ENCODE peak calls at places on chromosomes 12 and 14, in seven cellular contexts. One of them, this sample, is unnamed.

GRCh38 chr14:36471431-36471830 is 48.6 kb downstream of the NKX2-1 start:
- DNase-seq in mesendoderm: no peak
- DNase-seq in Panc1: no peak
- DNase-seq in mammary epithelial cell: no peak
- DNase-seq in Peyer's patch: no peak
- DNase-seq in uterus: no peak
- DNase-seq in GM23338: no peak
- DNase-seq in this sample: no peak

GRCh38 chr12:27177716-27178115 is 66.4 kb upstream of the STK38L start:
- DNase-seq in mesendoderm: peak
- DNase-seq in Panc1: no peak
- DNase-seq in mammary epithelial cell: peak
- DNase-seq in Peyer's patch: no peak
- DNase-seq in uterus: no peak
- DNase-seq in GM23338: no peak
- DNase-seq in this sample: no peak

GRCh38 chr12:45401008-45401407 is 185.1 kb downstream of the ANO6 start:
- DNase-seq in mesendoderm: no peak
- DNase-seq in Panc1: no peak
- DNase-seq in mammary epithelial cell: no peak
- DNase-seq in Peyer's patch: no peak
- DNase-seq in uterus: no peak
- DNase-seq in GM23338: no peak
- DNase-seq in this sample: no peak

GRCh38 chr12:51056242-51056641 is 8.1 kb downstream of the LETMD1 start:
- DNase-seq in mesendoderm: no peak
- DNase-seq in Panc1: peak
- DNase-seq in mammary epithelial cell: peak
- DNase-seq in Peyer's patch: no peak
- DNase-seq in uterus: peak
- DNase-seq in GM23338: no peak
- DNase-seq in this sample: no peak

GRCh38 chr14:68401855-68402254 is 391.0 kb downstream of the ZFP36L1 start:
- DNase-seq in mesendoderm: no peak
- DNase-seq in Panc1: no peak
- DNase-seq in mammary epithelial cell: no peak
- DNase-seq in Peyer's patch: no peak
- DNase-seq in uterus: no peak
- DNase-seq in GM23338: no peak
- DNase-seq in this sample: no peak

GRCh38 chr14:32202941-32203882 is at the start of gene RNU6-8:
- DNase-seq in mesendoderm: peak
- DNase-seq in Panc1: peak
- DNase-seq in mammary epithelial cell: peak
- DNase-seq in Peyer's patch: peak
- DNase-seq in uterus: peak
- DNase-seq in GM23338: peak
- DNase-seq in this sample: peak

GRCh38 chr12:22538336-22538735 is 6.0 kb downstream of the C2CD5 start:
- DNase-seq in mesendoderm: no peak
- DNase-seq in Panc1: no peak
- DNase-seq in mammary epithelial cell: no peak
- DNase-seq in Peyer's patch: no peak
- DNase-seq in uterus: no peak
- DNase-seq in GM23338: no peak
- DNase-seq in this sample: no peak

GRCh38 chr12:56633465-56634241 is 3.5 kb upstream of the BAZ2A start:
- DNase-seq in mesendoderm: no peak
- DNase-seq in Panc1: no peak
- DNase-seq in mammary epithelial cell: no peak
- DNase-seq in Peyer's patch: no peak
- DNase-seq in uterus: no peak
- DNase-seq in GM23338: no peak
- DNase-seq in this sample: no peak

GRCh38 chr12:90908465-90908864 is 46.5 kb downstream of the CCER1 start:
- DNase-seq in mesendoderm: no peak
- DNase-seq in Panc1: no peak
- DNase-seq in mammary epithelial cell: peak
- DNase-seq in Peyer's patch: no peak
- DNase-seq in uterus: no peak
- DNase-seq in GM23338: no peak
- DNase-seq in this sample: no peak

GRCh38 chr12:52824741-52825410 is 9.2 kb downstream of the KRT79 start:
- DNase-seq in mesendoderm: no peak
- DNase-seq in Panc1: no peak
- DNase-seq in mammary epithelial cell: no peak
- DNase-seq in Peyer's patch: no peak
- DNase-seq in uterus: no peak
- DNase-seq in GM23338: no peak
- DNase-seq in this sample: no peak

DNA sequence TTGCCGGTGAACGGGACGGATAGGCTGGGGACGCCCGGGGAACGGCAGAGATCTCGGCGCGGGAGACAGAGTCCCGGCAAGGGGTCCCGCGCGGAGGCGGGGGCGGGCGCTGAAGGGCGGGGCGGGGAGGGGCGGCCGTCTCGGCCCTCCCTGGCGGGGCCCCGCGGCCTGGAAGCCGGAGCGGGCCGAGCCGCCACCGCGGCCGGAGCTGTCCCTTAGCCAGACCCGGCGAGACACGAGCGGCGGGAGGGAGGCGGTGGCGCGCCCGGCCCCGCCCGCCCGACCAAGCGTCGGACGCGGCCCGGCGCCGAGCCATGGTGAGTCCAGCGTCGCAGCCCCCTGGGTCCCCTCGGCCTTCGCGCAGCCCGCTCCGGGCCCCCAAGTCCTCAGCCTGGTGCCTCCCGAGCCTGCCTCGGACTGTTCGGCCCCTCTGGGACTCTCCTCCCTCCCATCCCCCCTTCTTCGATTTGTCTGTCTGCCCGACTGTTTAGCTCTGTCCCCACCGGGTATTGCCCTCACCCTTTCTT is at the start of gene ARHGEF40:
- DNase-seq in mesendoderm: peak
- DNase-seq in Panc1: no peak
- DNase-seq in mammary epithelial cell: no peak
- DNase-seq in Peyer's patch: peak
- DNase-seq in uterus: peak
- DNase-seq in GM23338: peak
- DNase-seq in this sample: peak
- H3K4me3 ChIP-seq in mesendoderm: peak
- H3K4me3 ChIP-seq in Panc1: peak
- H3K4me3 ChIP-seq in mammary epithelial cell: peak
- H3K4me3 ChIP-seq in Peyer's patch: peak
- H3K4me3 ChIP-seq in uterus: peak
- H3K4me3 ChIP-seq in GM23338: peak
- H3K4me3 ChIP-seq in this sample: peak

DNA sequence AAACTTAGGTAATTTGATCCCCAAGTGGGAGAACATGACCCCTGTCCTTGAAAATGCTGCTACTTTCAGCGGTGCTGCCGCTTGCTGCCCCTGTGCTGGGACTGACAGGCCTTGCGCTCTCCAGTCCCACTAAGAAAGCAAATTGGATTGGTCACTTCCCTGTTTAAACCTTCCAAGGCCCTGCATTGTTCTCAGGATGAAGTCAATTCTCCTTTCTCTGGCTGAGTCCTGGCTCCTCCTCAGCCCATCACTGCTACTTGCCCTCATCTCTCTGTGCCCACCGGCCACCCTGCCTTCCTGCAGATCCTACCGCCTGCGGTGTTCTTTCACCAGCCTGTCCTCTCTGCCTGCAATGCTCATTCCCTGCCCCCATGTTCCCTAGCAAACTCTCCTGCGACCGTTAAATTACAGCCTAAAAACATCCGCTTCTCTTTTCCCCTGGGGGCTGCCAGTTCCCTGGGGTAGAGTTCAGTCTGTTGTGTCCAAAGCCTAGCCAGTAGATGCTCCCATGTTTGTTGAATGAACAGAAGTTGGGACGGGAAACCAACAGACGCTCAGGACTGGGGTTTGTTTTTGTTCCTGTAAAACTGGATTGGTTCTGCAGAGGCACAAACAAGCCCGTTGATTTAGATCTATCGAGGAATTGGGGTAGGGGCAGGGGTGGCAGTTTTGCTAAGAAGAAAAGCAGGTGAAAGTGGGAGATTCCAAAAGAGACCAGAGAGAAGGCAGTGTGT is 127.3 kb upstream of the HIF1A start:
- DNase-seq in mesendoderm: peak
- DNase-seq in Panc1: no peak
- DNase-seq in mammary epithelial cell: no peak
- DNase-seq in Peyer's patch: peak
- DNase-seq in uterus: no peak
- DNase-seq in GM23338: peak
- DNase-seq in this sample: peak
- H3K4me3 ChIP-seq in mesendoderm: no peak
- H3K4me3 ChIP-seq in Panc1: peak
- H3K4me3 ChIP-seq in mammary epithelial cell: no peak
- H3K4me3 ChIP-seq in Peyer's patch: peak
- H3K4me3 ChIP-seq in uterus: no peak
- H3K4me3 ChIP-seq in GM23338: peak
- H3K4me3 ChIP-seq in this sample: peak

GRCh38 chr14:35406811-35407630 is 2.5 kb upstream of the NFKBIA start:
- DNase-seq in mesendoderm: peak
- DNase-seq in Panc1: no peak
- DNase-seq in mammary epithelial cell: peak
- DNase-seq in Peyer's patch: peak
- DNase-seq in uterus: no peak
- DNase-seq in GM23338: peak
- DNase-seq in this sample: no peak
- H3K4me3 ChIP-seq in mesendoderm: no peak
- H3K4me3 ChIP-seq in Panc1: no peak
- H3K4me3 ChIP-seq in mammary epithelial cell: no peak
- H3K4me3 ChIP-seq in Peyer's patch: no peak
- H3K4me3 ChIP-seq in uterus: no peak
- H3K4me3 ChIP-seq in GM23338: no peak
- H3K4me3 ChIP-seq in this sample: no peak

DNA sequence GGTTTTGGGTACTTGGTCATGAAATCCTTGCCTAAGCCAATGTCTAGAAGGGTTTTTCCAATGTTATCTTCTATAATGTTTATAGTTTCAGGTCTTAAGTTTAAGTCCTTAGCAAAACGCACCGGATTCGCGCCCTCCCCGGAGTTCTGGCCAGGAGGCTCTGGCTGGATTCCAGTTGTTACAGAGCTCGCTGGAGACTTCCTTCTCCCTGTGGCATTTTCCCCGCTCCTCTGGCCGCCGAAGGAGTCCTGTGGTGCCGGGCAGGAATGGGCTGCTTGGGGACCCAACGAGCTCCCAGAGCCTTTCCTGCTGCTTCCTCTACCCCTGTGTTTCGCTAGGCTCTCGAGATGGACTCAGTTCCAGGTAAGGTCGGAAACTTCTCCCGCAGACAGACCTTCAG is 335.9 kb downstream of the AEBP2 start:
- DNase-seq in mesendoderm: no peak
- DNase-seq in Panc1: no peak
- DNase-seq in mammary epithelial cell: no peak
- DNase-seq in Peyer's patch: no peak
- DNase-seq in uterus: no peak
- DNase-seq in GM23338: no peak
- DNase-seq in this sample: no peak
- H3K4me3 ChIP-seq in mesendoderm: no peak
- H3K4me3 ChIP-seq in Panc1: no peak
- H3K4me3 ChIP-seq in mammary epithelial cell: no peak
- H3K4me3 ChIP-seq in Peyer's patch: no peak
- H3K4me3 ChIP-seq in uterus: no peak
- H3K4me3 ChIP-seq in GM23338: no peak
- H3K4me3 ChIP-seq in this sample: no peak

DNA sequence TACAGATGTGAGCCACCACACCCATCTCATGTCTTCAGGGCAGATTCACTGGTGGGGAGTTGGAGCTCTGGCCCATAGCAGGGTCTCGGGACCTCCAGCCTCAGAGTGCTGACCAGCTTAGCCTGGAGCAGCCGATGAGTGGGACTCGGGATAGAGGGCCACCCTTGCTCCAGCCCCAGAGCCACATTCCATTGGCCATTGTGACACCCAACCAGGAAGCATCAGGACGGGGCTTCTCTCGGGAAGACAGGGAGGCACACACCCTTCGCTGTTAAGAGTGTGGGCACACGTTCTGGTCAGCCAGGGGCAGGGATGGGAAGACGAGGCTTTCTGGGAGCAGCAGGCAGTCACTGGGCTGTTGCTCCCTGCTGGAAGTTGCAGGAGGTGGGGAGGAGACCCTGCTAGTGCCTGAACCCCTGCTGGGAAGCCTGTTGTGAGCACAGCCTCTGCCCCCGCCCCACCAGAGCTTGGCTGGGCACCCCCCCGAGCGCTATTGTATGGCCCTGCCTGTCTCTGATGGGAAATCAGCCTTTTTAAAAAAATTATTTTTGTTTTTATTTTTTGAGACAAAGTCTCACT is 1.6 kb downstream of the ADGRD1 start:
- DNase-seq in mesendoderm: peak
- DNase-seq in Panc1: no peak
- DNase-seq in mammary epithelial cell: no peak
- DNase-seq in Peyer's patch: peak
- DNase-seq in uterus: peak
- DNase-seq in GM23338: no peak
- DNase-seq in this sample: no peak
- H3K4me3 ChIP-seq in mesendoderm: no peak
- H3K4me3 ChIP-seq in Panc1: no peak
- H3K4me3 ChIP-seq in mammary epithelial cell: no peak
- H3K4me3 ChIP-seq in Peyer's patch: peak
- H3K4me3 ChIP-seq in uterus: peak
- H3K4me3 ChIP-seq in GM23338: no peak
- H3K4me3 ChIP-seq in this sample: no peak

DNA sequence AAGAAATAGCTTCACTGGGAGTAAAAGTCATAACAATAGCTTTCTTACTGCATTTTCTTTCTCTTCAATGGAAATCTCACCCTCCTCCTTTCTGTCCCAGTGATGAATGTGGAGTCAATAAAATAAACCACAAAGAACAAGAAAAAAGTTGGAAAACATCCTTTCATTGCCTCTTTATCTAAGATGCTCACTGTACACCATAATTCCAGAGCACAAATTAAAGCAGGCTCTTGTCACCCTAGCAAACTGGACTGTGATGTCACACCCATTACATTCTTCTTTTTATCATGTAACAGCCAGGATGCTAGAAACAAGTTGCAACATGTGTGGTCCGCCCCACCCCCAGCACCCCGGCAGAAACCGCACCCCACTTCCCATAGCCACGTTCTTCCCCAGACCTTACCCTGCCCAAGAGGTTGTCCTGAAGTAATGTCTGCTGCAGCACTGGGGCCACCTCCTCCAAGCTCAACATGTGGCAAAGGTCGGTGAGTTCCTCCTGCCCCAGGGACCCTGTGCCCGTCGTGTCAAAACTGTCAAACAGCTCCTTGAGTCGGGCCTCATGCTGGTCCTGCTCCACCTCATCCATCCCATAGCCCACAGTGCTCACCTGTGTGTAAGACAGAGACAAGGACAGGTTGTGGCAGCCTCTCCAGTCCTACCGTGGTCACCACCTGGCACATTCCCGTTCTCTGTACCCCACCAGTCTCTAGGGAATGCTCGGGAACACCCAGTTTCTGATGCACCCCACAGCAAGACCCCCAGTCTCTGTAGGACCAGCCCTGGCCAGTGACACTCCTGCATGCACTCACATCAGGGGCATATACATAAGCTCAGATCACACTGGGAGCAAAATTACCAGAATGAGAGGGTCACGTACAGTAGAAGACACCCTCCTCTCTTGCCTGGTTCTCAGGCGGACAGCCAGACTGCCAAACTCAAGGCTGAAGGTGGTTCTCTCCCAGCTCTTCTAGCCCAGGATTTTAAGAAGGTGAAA is 9.2 kb downstream of the NIN start:
- DNase-seq in mesendoderm: no peak
- DNase-seq in Panc1: no peak
- DNase-seq in mammary epithelial cell: peak
- DNase-seq in Peyer's patch: peak
- DNase-seq in uterus: no peak
- DNase-seq in GM23338: peak
- DNase-seq in this sample: no peak
- H3K4me3 ChIP-seq in mesendoderm: no peak
- H3K4me3 ChIP-seq in Panc1: no peak
- H3K4me3 ChIP-seq in mammary epithelial cell: no peak
- H3K4me3 ChIP-seq in Peyer's patch: no peak
- H3K4me3 ChIP-seq in uterus: no peak
- H3K4me3 ChIP-seq in GM23338: peak
- H3K4me3 ChIP-seq in this sample: no peak

This sample was measured in H7.